ENCODE peak calls at places on chromosomes 13 and 19, in six cellular contexts. T is osteocyte, X is esophagus muscularis mucosa, E is heart left ventricle, C is BE2C, H is fibroblast of mammary gland. P is an unnamed sample.

GRCh38 chr13:54799621-54800226 is 1771.1 kb downstream of the OLFM4 start:
- DNase-seq in T (no peak), E (no peak), C (no peak), H (no peak), X (no peak), P (no peak)

GRCh38 chr13:61463027-61463426 is 47.4 kb upstream of the PCDH20 start:
- DNase-seq in H (no peak), X (no peak), C (no peak), T (no peak), E (no peak), P (no peak)

GRCh38 chr19:18848860-18849661 is 17.3 kb downstream of the UPF1 start:
- DNase-seq in X (peak; percentile 95), E (peak; percentile 85), C (peak; percentile 64), H (peak; percentile 90), T (no peak), P (no peak)

GRCh38 chr19:610801-611505 is 21.3 kb downstream of the HCN2 start:
- DNase-seq in C (peak; percentile 86), E (peak; percentile 77), H (peak; percentile 72), X (no peak), T (peak; percentile 93), P (peak; percentile 40)

GRCh38 chr13:75694742-75695141 is 58.6 kb downstream of the LMO7 start:
- DNase-seq in H (no peak), T (no peak), X (no peak), C (no peak), E (no peak), P (peak; percentile 82)

GRCh38 chr19:15696654-15697194 is 23.8 kb downstream of the CYP4F12 start:
- DNase-seq in X (no peak), E (no peak), T (no peak), H (no peak), C (no peak), P (no peak)

GRCh38 chr13:109781384-109782065 is 4.9 kb downstream of the IRS2 start:
- DNase-seq in E (no peak), T (no peak), H (peak; percentile 76), X (peak; percentile 90), C (no peak), P (peak; percentile 62)

GRCh38 chr19:33621065-33621785 is 528 bp upstream of the CHST8 start:
- DNase-seq in H (no peak), X (no peak), T (no peak), E (no peak), C (peak; percentile 24), P (no peak)

GRCh38 chr13:65310663-65311328 is 1919.3 kb downstream of the PCDH9 start:
- DNase-seq in X (no peak), E (no peak), C (no peak), T (no peak), H (no peak), P (no peak)

GRCh38 chr13:61162636-61163035 is 253.0 kb downstream of the PCDH20 start:
- DNase-seq in T (no peak), C (no peak), X (no peak), E (no peak), H (no peak), P (no peak)

GRCh38 chr13:80132741-80133601 is 208.0 kb downstream of the SPRY2 start:
- DNase-seq in T (no peak), C (peak; percentile 46), X (no peak), E (peak; percentile 75), H (peak; percentile 69), P (peak; percentile 51)

GRCh38 chr19:19528721-19529490 is at the start of gene YJEFN3:
- DNase-seq in E (peak; percentile 63), T (no peak), C (peak; percentile 86), X (no peak), H (no peak), P (no peak)

GRCh38 chr13:33367931-33368330 is 82.4 kb upstream of the STARD13 start:
- DNase-seq in X (no peak), T (no peak), C (no peak), H (peak; percentile 19), E (no peak), P (no peak)

GRCh38 chr19:19062454-19063182 is 1.2 kb upstream of the SLC25A42 start:
- DNase-seq in H (peak; percentile 51), T (no peak), E (no peak), C (peak; percentile 40), X (no peak), P (peak; percentile 51)

GRCh38 chr13:51770160-51770559 is 33.8 kb downstream of the DHRS12 start:
- DNase-seq in T (peak; percentile 60), H (no peak), C (no peak), E (no peak), X (peak; percentile 62), P (no peak)

GRCh38 chr13:51152713-51153112 is 41.6 kb upstream of the C13orf42 start:
- DNase-seq in E (no peak), C (peak; percentile 16), X (peak; percentile 72), H (peak; percentile 17), T (peak; percentile 62), P (no peak)

GRCh38 chr13:36736119-36736726 is 62.4 kb downstream of the SERTM1 start:
- DNase-seq in C (peak; percentile 63), H (peak; percentile 67), X (no peak), E (peak; percentile 27), T (no peak), P (peak; percentile 62)

GRCh38 chr19:8392017-8392591 is 1.9 kb downstream of the RAB11B start:
- DNase-seq in H (peak; percentile 36), T (no peak), E (peak; percentile 66), C (no peak), X (no peak), P (no peak)

GRCh38 chr13:44692173-44692713 is 116.1 kb upstream of the TSC22D1 start:
- DNase-seq in E (no peak), T (no peak), C (no peak), X (no peak), H (peak; percentile 29), P (peak; percentile 14)
- TF ChIP-seq CTCF in E (no peak), T (no peak), C (peak; percentile 20), X (no peak), H (no peak), P (no peak)

GRCh38 chr13:85737952-85738351 is 61.3 kb downstream of the SLITRK6 start:
- DNase-seq in T (no peak), C (no peak), H (no peak), E (no peak), X (no peak), P (no peak)
- TF ChIP-seq CTCF in T (no peak), C (peak; percentile 17), H (no peak), E (no peak), X (no peak), P (no peak)

GRCh38 chr19:41847351-41848105 is 2.7 kb downstream of the DMRTC2 start:
- DNase-seq in E (no peak), T (no peak), H (no peak), X (no peak), C (no peak), P (no peak)
- TF ChIP-seq CTCF in E (no peak), T (no peak), H (no peak), X (no peak), C (no peak), P (no peak)

DNA sequence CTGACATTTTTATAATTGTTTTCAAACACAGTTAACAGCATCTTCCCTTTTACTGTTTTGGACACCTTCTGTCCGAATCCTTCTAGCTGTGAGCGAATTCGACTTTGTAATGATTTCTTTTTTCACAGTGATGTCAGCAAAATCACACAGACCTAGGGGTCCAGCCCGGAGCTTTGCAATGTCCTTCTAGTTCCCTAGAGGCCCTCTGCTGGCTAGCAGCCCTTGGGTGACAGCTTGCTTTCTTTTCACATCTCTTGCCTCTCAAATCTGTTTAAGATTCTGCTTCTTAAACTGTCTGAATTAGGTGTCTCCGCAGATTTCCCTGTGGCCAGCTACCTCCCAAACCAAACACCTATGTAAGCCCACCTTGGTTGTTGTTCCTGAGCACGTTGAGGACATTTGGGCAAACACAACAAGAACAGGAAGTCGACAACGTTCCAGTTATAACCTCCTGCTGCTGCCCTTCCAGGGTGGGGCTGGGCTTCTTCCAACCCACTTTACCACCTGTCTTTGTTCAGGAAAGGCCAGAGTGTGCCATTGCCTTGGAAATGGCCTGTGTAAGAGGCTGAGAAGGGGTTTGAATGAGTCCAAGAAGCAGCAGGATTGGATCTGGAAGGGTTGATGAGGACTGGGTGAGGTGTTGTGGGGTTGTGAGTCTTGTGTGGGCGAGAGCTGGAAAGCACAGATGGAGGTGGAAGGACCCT is 123.1 kb downstream of the ATP8A2 start:
- DNase-seq in H (no peak), E (no peak), T (no peak), X (peak; percentile 37), C (no peak), P (no peak)
- TF ChIP-seq CTCF in H (no peak), E (no peak), T (no peak), X (no peak), C (no peak), P (no peak)

GRCh38 chr19:55679343-55680257 is 4.6 kb downstream of the EPN1 start:
- DNase-seq in H (peak; percentile 79), X (no peak), T (no peak), C (peak; percentile 5), E (no peak), P (no peak)

GRCh38 chr19:55676889-55677505 is 2.0 kb downstream of the EPN1 start:
- DNase-seq in X (no peak), C (no peak), E (no peak), H (no peak), T (no peak), P (no peak)

GRCh38 chr19:55677572-55678028 is 2.6 kb downstream of the EPN1 start:
- DNase-seq in H (no peak), E (no peak), C (peak; percentile 56), X (no peak), T (no peak), P (no peak)

GRCh38 chr19:55676384-55676783 is 1.4 kb downstream of the EPN1 start:
- DNase-seq in H (peak; percentile 37), E (peak; percentile 57), X (no peak), C (no peak), T (no peak), P (no peak)

DNA sequence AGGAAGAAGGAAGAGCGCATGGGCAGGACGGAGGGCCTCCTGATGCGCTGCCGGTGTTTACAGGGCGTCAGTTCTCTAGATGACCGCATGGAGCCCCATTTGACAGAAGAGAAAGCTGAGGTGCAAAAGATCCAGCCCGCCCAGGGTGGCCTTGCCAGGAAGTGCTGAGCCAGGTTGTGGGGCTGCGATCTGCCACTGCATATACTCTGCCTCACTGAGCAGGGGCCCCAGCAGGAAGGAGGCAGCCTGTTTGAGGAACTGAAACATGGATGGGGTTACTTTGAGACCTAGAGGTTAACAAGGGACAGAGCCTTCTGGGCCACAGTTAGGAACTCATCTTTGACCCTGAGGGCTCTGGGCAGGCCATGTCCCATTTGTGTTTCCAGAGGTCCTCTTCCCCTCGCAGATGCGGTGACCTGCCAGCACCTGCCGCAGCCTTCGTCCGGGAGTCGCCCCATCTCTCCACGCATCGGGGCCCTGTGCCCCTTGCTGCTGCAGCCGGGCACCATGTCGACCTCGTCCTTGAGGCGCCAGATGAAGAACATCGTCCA is 3.2 kb downstream of the EPN1 start:
- DNase-seq in X (no peak), H (no peak), C (peak; percentile 5), T (no peak), E (peak; percentile 78), P (no peak)
- TF ChIP-seq CTCF in X (no peak), H (no peak), C (no peak), T (no peak), E (no peak), P (no peak)

GRCh38 chr19:46489445-46490272 is 6.0 kb downstream of the PNMA8B start:
- DNase-seq in E (peak; percentile 68), C (peak; percentile 62), T (no peak), H (peak; percentile 69), X (no peak), P (no peak)
- TF ChIP-seq CTCF in E (peak; percentile 40), C (peak; percentile 38), T (no peak), H (peak; percentile 11), X (peak; percentile 25), P (no peak)

GRCh38 chr19:51346742-51347141 is 4.8 kb upstream of the VSIG10L start:
- DNase-seq in H (no peak), T (no peak), X (no peak), C (no peak), E (no peak), P (no peak)
- TF ChIP-seq CTCF in H (no peak), T (no peak), X (no peak), C (no peak), E (no peak), P (no peak)

GRCh38 chr13:114143806-114144605 is 11.6 kb upstream of the RASA3 start:
- DNase-seq in T (no peak), X (no peak), H (no peak), C (peak; percentile 49), E (peak; percentile 11), P (no peak)
- TF ChIP-seq CTCF in T (peak; percentile 7), X (no peak), H (no peak), C (peak; percentile 44), E (no peak), P (no peak)

P was measured in MCF 10A.